ENCODE peak calls at places on chromosomes 11 and 22, in nine cellular contexts. D, A, B, J, T, R, Y, F and V are unnamed samples.

GRCh38 chr11:47914743-47915142 is 65.6 kb upstream of the PTPRJ start:
- DNase-seq in A (no peak), F (no peak), B (no peak), Y (no peak), T (no peak), J (no peak), R (no peak), D (no peak), V (no peak)

GRCh38 chr11:8814923-8815240 is 96.1 kb upstream of the AKIP1 start:
- DNase-seq in B (no peak), D (no peak), Y (no peak), A (no peak), R (no peak), T (no peak), J (no peak), F (no peak), V (no peak)

GRCh38 chr11:29914203-29914930 is 102.5 kb downstream of the KCNA4 start:
- DNase-seq in A (no peak), J (no peak), T (no peak), B (no peak), R (no peak), Y (no peak), F (no peak), D (no peak), V (no peak)

GRCh38 chr11:71207563-71207962 is 44.8 kb downstream of the SHANK2 start:
- DNase-seq in F (no peak), J (no peak), T (no peak), Y (no peak), B (no peak), R (no peak), D (no peak), A (peak; percentile 38), V (no peak)

GRCh38 chr11:804599-804964 is 449 bp downstream of the PIDD1 start:
- DNase-seq in F (no peak), D (no peak), R (no peak), T (no peak), B (no peak), Y (no peak), J (no peak), A (no peak), V (no peak)

GRCh38 chr11:128716661-128717210 is 22.9 kb downstream of the FLI1 start:
- DNase-seq in J (no peak), D (peak; percentile 40), R (no peak), Y (no peak), B (no peak), F (no peak), T (no peak), A (no peak), V (peak; percentile 73)

GRCh38 chr11:2558402-2558801 is 113.6 kb downstream of the KCNQ1 start:
- DNase-seq in T (no peak), R (no peak), F (no peak), Y (peak; percentile 6), J (peak; percentile 15), A (peak; percentile 44), B (no peak), D (peak; percentile 2), V (no peak)

GRCh38 chr11:112665291-112665690 is 295.9 kb upstream of the NCAM1 start:
- DNase-seq in J (no peak), Y (no peak), F (no peak), A (no peak), T (no peak), B (no peak), R (no peak), D (no peak), V (no peak)

GRCh38 chr11:94577841-94578240 is 10.7 kb downstream of the PIWIL4 start:
- DNase-seq in B (no peak), F (no peak), T (no peak), A (no peak), J (no peak), Y (no peak), D (no peak), R (no peak), V (no peak)

GRCh38 chr11:115134886-115135285 is 369.3 kb downstream of the CADM1 start:
- DNase-seq in Y (no peak), R (no peak), D (no peak), T (no peak), J (no peak), F (no peak), A (no peak), B (no peak), V (no peak)

GRCh38 chr11:93741882-93742226 is 382 bp downstream of the C11orf54 start:
- DNase-seq in F (peak; percentile 69), Y (no peak), A (no peak), R (peak; percentile 69), J (no peak), D (peak; percentile 72), T (peak; percentile 95), B (no peak), V (no peak)

GRCh38 chr22:25120093-25120561 is 79.5 kb upstream of the CRYBB3 start:
- DNase-seq in A (no peak), T (peak; percentile 89), J (no peak), Y (no peak), R (no peak), D (peak; percentile 69), F (peak; percentile 77), B (no peak), V (no peak)

GRCh38 chr11:8403310-8403709 is 139.6 kb upstream of the LMO1 start:
- DNase-seq in D (no peak), F (no peak), J (no peak), B (peak; percentile 41), T (no peak), R (no peak), A (no peak), Y (no peak), V (no peak)

GRCh38 chr11:112734207-112734606 is 227.0 kb upstream of the NCAM1 start:
- DNase-seq in F (peak; percentile 42), R (no peak), T (no peak), J (no peak), A (no peak), D (no peak), Y (no peak), B (peak; percentile 85), V (no peak)

GRCh38 chr11:129257512-129257911 is 65.4 kb upstream of the ARHGAP32 start:
- DNase-seq in T (no peak), B (no peak), J (no peak), D (no peak), A (no peak), Y (no peak), F (no peak), R (no peak), V (no peak)

GRCh38 chr11:102603091-102603490 is 22.0 kb downstream of the MMP20 start:
- DNase-seq in B (peak; percentile 15), Y (no peak), D (no peak), F (no peak), A (no peak), R (no peak), J (no peak), T (no peak), V (no peak)
- H3K4me3 ChIP-seq in B (no peak overlapping the region), Y (no peak overlapping the region), D (no peak overlapping the region), F (no peak overlapping the region), A (no peak overlapping the region), R (no peak overlapping the region), J (no peak overlapping the region), T (no peak overlapping the region), V (no peak overlapping the region)

DNA sequence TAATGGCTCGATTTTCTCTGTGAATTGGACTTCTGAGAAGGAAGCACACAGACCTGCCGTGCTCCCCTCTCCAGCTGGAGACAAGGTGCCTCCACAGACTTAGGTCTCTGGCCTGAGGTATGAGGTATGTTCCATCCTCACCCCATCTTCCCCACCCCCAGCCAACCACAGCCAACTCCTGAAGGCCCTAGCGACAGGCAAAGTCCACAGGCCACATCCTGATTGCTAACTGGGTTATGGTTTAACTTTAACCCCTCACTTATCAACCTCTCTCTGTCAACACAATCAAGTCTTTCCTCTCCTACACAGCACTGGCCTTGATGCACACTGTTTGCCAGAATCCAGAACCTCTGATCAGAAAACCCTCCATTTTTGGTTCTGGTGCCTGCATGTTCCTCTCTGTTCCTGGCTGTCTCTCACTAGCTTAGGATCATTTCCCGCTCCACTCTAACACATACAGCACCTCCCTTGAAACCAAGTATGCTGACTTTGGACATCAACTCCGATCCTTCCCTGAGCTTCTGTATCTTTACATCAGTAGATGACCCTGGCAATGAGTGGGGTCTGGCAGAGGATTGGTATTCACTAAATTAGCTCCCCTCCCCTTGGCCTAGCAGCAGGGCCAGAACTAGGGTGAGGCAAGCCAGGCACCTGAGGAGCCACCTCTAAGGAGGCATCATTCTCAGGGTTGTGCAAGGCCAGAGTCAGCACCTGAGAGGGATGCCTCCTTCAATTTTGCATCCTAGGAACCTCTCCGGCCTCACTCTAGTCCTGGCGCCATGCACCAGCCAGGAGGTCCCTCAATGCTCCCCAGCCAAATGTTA is 22.0 kb downstream of the JAML start:
- DNase-seq in T (no peak), J (no peak), Y (no peak), F (peak; percentile 46), B (no peak), D (peak; percentile 88), A (no peak), R (no peak), V (peak; percentile 77)
- H3K4me1 ChIP-seq in T (peaks cover 6% of the 10 kb centered on the region), J (no peaks in the 10 kb centered on the region), Y (peaks cover 14% of the 10 kb centered on the region), F (peaks cover 37% of the 10 kb centered on the region), B (peaks cover 8% of the 10 kb centered on the region), D (peaks cover 14% of the 10 kb centered on the region), A (peaks cover 12% of the 10 kb centered on the region), R (no peaks in the 10 kb centered on the region), V (peaks cover 78% of the 10 kb centered on the region)

GRCh38 chr11:62435741-62436485 is 17.1 kb downstream of the SCGB1A1 start:
- DNase-seq in T (no peak), F (no peak), R (no peak), D (no peak), Y (no peak), B (no peak), J (no peak), A (no peak), V (no peak)
- H3K27ac ChIP-seq in T (no peak overlapping the region), F (peak overlapping the region; percentile 71), R (no peak overlapping the region), D (peak overlapping the region; percentile 73), Y (peak overlapping the region; percentile 73), B (no peak overlapping the region), J (no peak overlapping the region), A (peak overlapping the region; percentile 71), V (no peak overlapping the region)

GRCh38 chr11:75050516-75050915 is 46.2 kb downstream of the OR2AT4 start:
- DNase-seq in F (no peak), B (no peak), J (no peak), R (no peak), D (no peak), T (no peak), A (no peak), Y (no peak), V (no peak)
- H3K4me3 ChIP-seq in F (no peak overlapping the region), B (no peak overlapping the region), J (no peak overlapping the region), R (no peak overlapping the region), D (no peak overlapping the region), T (no peak overlapping the region), A (no peak overlapping the region), Y (no peak overlapping the region), V (no peak overlapping the region)

DNA sequence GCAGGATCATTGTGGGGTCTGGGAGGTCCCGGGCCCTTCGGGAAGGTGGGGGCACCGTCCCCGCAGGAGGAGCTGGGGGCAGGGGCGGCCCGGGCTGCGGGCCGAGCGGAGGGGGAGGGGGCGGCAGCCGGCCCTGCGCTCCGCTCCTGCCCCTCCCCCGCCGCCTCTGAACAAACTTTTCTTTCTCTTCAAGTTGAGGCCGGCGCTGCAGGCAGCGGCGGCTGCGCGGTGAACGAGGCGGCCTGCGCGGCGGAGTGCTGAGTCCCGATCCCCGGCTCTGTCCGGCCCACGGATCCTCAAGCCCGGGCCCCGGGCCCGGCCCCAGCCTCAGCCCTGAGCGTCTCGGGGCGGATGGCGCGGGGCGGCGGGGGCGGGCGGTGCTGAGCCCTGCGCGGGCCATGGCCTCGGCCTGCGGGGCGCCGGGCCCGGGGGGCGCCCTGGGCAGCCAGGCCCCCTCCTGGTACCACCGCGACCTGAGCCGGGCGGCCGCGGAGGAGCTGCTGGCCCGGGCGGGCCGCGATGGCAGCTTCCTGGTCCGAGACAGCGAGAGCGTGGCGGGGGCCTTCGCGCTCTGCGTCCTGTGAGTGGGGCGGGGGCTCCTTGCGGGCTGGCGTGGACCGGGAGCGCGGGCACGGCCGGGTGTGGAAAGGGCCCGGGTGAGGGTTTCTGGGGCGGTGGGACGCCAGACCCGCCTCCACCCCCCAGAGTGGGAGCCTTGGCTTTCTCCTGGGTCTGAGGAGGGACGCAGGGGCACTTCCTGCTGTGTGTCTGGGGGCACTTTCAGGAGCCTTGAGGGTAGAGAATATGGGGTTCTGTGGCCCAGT is at the start of gene INPPL1:
- DNase-seq in R (peak; percentile 45), A (peak; percentile 70), Y (peak; percentile 68), B (peak; percentile 81), J (peak; percentile 81), D (peak; percentile 64), T (no peak), F (peak; percentile 58), V (peak; percentile 38)
- H3K4me1 ChIP-seq in R (peaks cover 4% of the 10 kb centered on the region), A (peaks cover 44% of the 10 kb centered on the region), Y (peaks cover 57% of the 10 kb centered on the region), B (peaks cover 21% of the 10 kb centered on the region), J (peaks cover 10% of the 10 kb centered on the region), D (peaks cover 27% of the 10 kb centered on the region), T (peaks cover 23% of the 10 kb centered on the region), F (peaks cover 46% of the 10 kb centered on the region), V (peaks cover 21% of the 10 kb centered on the region)